ENCODE peak calls at places on chromosome 21, in six cellular contexts. J is HL-60, I is uterus, P is cardiac fibroblast, W is heart left ventricle, M is GM06990. Y is an unnamed sample.

GRCh38 chr21:27505516-27505915 is 538.6 kb upstream of the ADAMTS5 start:
- DNase-seq in J (no peak), I (no peak), P (peak), W (no peak), M (no peak), Y (no peak)

GRCh38 chr21:39647476-39647875 is 34.7 kb downstream of the B3GALT5 start:
- DNase-seq in J (no peak), I (no peak), P (no peak), W (no peak), M (no peak), Y (no peak)

GRCh38 chr21:41653944-41654625 is 112.8 kb downstream of the RIPK4 start:
- DNase-seq in J (no peak), I (no peak), P (peak), W (no peak), M (no peak), Y (no peak)

GRCh38 chr21:27346041-27346448 is 379.2 kb upstream of the ADAMTS5 start:
- DNase-seq in J (no peak), I (no peak), P (peak), W (no peak), M (no peak), Y (no peak)

GRCh38 chr21:42522771-42523170 is 9.1 kb downstream of the SLC37A1 start:
- DNase-seq in J (no peak), I (no peak), P (no peak), W (no peak), M (no peak), Y (no peak)

GRCh38 chr21:42424848-42425602 is 21.3 kb downstream of the UBASH3A start:
- DNase-seq in J (peak), I (no peak), P (no peak), W (no peak), M (peak), Y (no peak)

GRCh38 chr21:14968029-14968428 is 96.8 kb downstream of the NRIP1 start:
- DNase-seq in J (no peak), I (no peak), P (peak), W (no peak), M (no peak), Y (no peak)

GRCh38 chr21:28442624-28443023 is 550.1 kb downstream of the LTN1 start:
- DNase-seq in J (no peak), I (no peak), P (peak), W (no peak), M (no peak), Y (no peak)

GRCh38 chr21:35768187-35768586 is 292.1 kb downstream of the SETD4 start:
- DNase-seq in J (no peak), I (no peak), P (peak), W (no peak), M (no peak), Y (no peak)
- TF ChIP-seq CTCF in J (no peak), I (no peak), P (no peak), W (no peak), M (no peak), Y (no peak)

GRCh38 chr21:34884346-34884929 is 164.7 kb downstream of the RUNX1 start:
- DNase-seq in J (no peak), I (no peak), P (no peak), W (no peak), M (no peak), Y (no peak)
- TF ChIP-seq CTCF in J (no peak), I (no peak), P (no peak), W (no peak), M (no peak), Y (no peak)

DNA sequence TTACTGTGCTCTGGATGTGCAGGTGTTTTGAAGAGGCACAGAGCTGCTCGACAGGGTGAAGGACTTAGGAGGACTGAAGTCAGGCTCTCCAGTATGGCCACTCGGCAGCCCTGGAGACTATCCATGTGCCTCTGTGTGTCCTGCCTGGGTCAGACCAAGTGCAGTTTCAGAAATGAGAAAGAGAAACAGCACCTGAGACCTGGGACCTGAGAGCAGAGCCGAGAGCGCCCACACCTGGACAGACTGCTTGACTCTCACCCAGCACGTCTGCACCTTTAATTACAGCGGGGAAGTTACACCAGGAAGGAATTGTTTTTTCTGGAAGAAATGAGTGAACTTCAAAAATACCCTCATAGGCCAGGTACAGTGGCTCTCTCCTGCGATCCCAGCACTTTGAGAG is 59.7 kb upstream of the COL6A1 start:
- DNase-seq in J (no peak), I (no peak), P (no peak), W (no peak), M (no peak), Y (no peak)
- TF ChIP-seq CTCF in J (no peak), I (no peak), P (no peak), W (no peak), M (no peak), Y (no peak)

DNA sequence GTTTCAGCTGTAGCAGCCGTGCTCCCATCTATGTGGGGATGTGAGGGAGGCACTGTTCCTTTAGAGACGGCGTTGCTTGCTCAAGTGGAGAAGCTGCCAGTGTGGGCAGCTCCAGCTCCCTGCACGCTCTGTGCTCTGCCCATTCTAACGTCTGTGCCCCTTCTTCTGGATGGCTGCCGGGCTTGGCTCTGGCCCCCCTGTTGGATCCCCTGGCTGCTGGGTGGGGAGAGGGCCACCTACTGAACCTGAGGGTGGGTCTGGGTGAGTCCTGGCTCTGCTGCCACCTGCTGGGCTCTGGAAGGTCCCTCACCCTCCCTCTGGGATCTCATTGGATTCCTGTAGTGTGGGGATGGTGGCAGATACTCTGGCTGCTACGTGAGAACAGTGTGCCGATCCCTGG is 5.0 kb downstream of the PFKL start:
- DNase-seq in J (peak), I (peak), P (peak), W (no peak), M (no peak), Y (no peak)
- TF ChIP-seq CTCF in J (peak), I (peak), P (peak), W (peak), M (peak), Y (peak)

Y was measured in left ventricle myocardium inferior.